ENCODE peak calls at places on chromosomes 12 and 14, in nine cellular contexts. Z is upper lobe of left lung; N is CD4-positive, alpha-beta T cell; R is heart right ventricle; C is thoracic aorta; I is cardiac muscle cell; Q is tibial artery; G is CD8-positive, alpha-beta T cell; X is transverse colon. D is an unnamed sample.

GRCh38 chr12:62629971-62630739 is 163.5 kb downstream of the MON2 start:
- DNase-seq in Z (no peak), N (no peak), R (no peak), C (no peak), I (no peak), Q (no peak), G (no peak), X (no peak), D (no peak)

GRCh38 chr14:102980409-102980810 is 57.9 kb downstream of the AMN start:
- DNase-seq in Z (no peak), N (no peak), R (no peak), C (no peak), I (peak; percentile 76), Q (no peak), G (no peak), X (no peak), D (no peak)

GRCh38 chr14:56412453-56413434 is 166.9 kb upstream of the TMEM260 start:
- DNase-seq in Z (no peak), N (no peak), R (no peak), C (no peak), I (no peak), Q (no peak), G (no peak), X (no peak), D (no peak)

GRCh38 chr14:23727566-23728335 is 91.6 kb downstream of the DHRS2 start:
- DNase-seq in Z (no peak), N (no peak), R (no peak), C (no peak), I (peak; percentile 37), Q (no peak), G (no peak), X (no peak), D (no peak)

GRCh38 chr14:59849371-59850130 is 21.0 kb downstream of the RTN1 start:
- DNase-seq in Z (no peak), N (no peak), R (peak; percentile 16), C (no peak), I (no peak), Q (no peak), G (no peak), X (no peak), D (no peak)

GRCh38 chr12:52826611-52827498 is 7.3 kb downstream of the KRT79 start:
- DNase-seq in Z (no peak), N (no peak), R (no peak), C (no peak), I (no peak), Q (no peak), G (no peak), X (no peak), D (no peak)

GRCh38 chr12:51085757-51086156 is 2.4 kb upstream of the CSRNP2 start:
- DNase-seq in Z (no peak), N (no peak), R (no peak), C (no peak), I (no peak), Q (no peak), G (no peak), X (no peak), D (no peak)

GRCh38 chr12:107393043-107393725 is 292.4 kb upstream of the PWP1 start:
- DNase-seq in Z (no peak), N (no peak), R (no peak), C (no peak), I (no peak), Q (no peak), G (peak; percentile 39), X (no peak), D (no peak)

GRCh38 chr14:104343690-104344640 is 205.6 kb downstream of the KIF26A start:
- DNase-seq in Z (peak; percentile 47), N (no peak), R (no peak), C (no peak), I (no peak), Q (peak; percentile 53), G (no peak), X (no peak), D (no peak)

GRCh38 chr12:52497975-52498374 is 4.9 kb upstream of the KRT6A start:
- DNase-seq in Z (no peak), N (no peak), R (no peak), C (no peak), I (no peak), Q (no peak), G (no peak), X (no peak), D (no peak)

GRCh38 chr12:26058818-26059217 is 66.0 kb downstream of the BHLHE41 start:
- DNase-seq in Z (no peak), N (no peak), R (no peak), C (no peak), I (no peak), Q (no peak), G (no peak), X (no peak), D (no peak)

GRCh38 chr12:14340371-14340770 is 25.1 kb upstream of the ATF7IP start:
- DNase-seq in Z (no peak), N (no peak), R (no peak), C (no peak), I (no peak), Q (no peak), G (no peak), X (no peak), D (no peak)
- H3K9me3 ChIP-seq in Z (peaks cover 14% of the 10 kb centered on the region), N (peaks cover 22% of the 10 kb centered on the region), R (peaks cover 46% of the 10 kb centered on the region), C (peaks cover 12% of the 10 kb centered on the region), I (no peaks in the 10 kb centered on the region), Q (peaks cover 2% of the 10 kb centered on the region), G (peaks cover 9% of the 10 kb centered on the region), X (peaks cover 9% of the 10 kb centered on the region), D (no peaks in the 10 kb centered on the region)

GRCh38 chr12:114407034-114407420 is 1.1 kb upstream of the TBX5 start:
- DNase-seq in Z (no peak), N (no peak), R (no peak), C (no peak), I (no peak), Q (no peak), G (no peak), X (no peak), D (no peak)

GRCh38 chr12:114406326-114407033 is 536 bp upstream of the TBX5 start:
- DNase-seq in Z (peak; percentile 59), N (no peak), R (no peak), C (no peak), I (peak; percentile 63), Q (no peak), G (no peak), X (no peak), D (no peak)

GRCh38 chr12:114405199-114405448 is 820 bp downstream of the TBX5 start:
- DNase-seq in Z (no peak), N (no peak), R (no peak), C (no peak), I (peak; percentile 49), Q (no peak), G (no peak), X (no peak), D (no peak)

GRCh38 chr12:114404451-114405198 is 1.3 kb downstream of the TBX5 start:
- DNase-seq in Z (peak; percentile 35), N (no peak), R (no peak), C (no peak), I (peak; percentile 40), Q (no peak), G (no peak), X (no peak), D (no peak)

GRCh38 chr12:114405449-114406271 is at the start of gene TBX5:
- DNase-seq in Z (peak; percentile 83), N (no peak), R (no peak), C (no peak), I (peak; percentile 75), Q (no peak), G (no peak), X (no peak), D (no peak)
- TF ChIP-seq CTCF in Z (no peak), N (no peak), R (no peak), C (no peak), I (no peak), Q (no peak), G (no peak), X (no peak), D (no peak)

DNA sequence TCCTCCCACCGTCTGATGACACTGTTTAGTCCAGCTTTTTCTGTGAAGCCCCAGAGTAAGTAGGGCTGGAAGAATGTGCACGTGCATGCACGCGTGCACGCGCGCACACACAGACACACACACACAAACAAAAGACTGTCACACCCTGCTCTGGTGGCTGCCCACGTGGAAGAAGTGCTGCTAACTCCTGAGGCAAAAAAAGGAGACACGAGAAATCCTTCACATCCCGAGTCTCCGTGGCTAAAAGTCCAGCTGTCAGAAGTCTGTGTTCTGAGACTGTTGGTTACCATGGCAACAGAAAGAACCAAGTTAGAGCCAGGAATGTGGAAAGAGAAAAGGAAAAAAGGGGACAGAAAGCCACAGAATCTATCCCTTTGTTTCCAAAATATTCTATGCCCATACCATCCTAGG is 1.5 kb upstream of the C12orf71 start:
- DNase-seq in Z (peak; percentile 53), N (no peak), R (no peak), C (no peak), I (peak; percentile 77), Q (no peak), G (no peak), X (no peak), D (no peak)
- H3K27ac ChIP-seq in Z (no peak overlapping the region), N (no peak overlapping the region), R (no peak overlapping the region), C (no peak overlapping the region), I (no peak overlapping the region), Q (no peak overlapping the region), G (no peak overlapping the region), X (no peak overlapping the region), D (no peak overlapping the region)

GRCh38 chr12:133081408-133081806 is 684 bp downstream of the ZNF140 start:
- DNase-seq in Z (no peak), N (no peak), R (no peak), C (no peak), I (no peak), Q (no peak), G (no peak), X (peak; percentile 9), D (no peak)
- H3K9me3 ChIP-seq in Z (peaks cover 71% of the 10 kb centered on the region), N (peaks cover 83% of the 10 kb centered on the region), R (peaks cover 84% of the 10 kb centered on the region), C (peaks cover 79% of the 10 kb centered on the region), I (no peaks in the 10 kb centered on the region), Q (no peaks in the 10 kb centered on the region), G (peaks cover 50% of the 10 kb centered on the region), X (peaks cover 71% of the 10 kb centered on the region), D (peaks cover 49% of the 10 kb centered on the region)

GRCh38 chr12:112524676-112525425 is 106.1 kb downstream of the PTPN11 start:
- DNase-seq in Z (no peak), N (no peak), R (no peak), C (no peak), I (peak; percentile 48), Q (no peak), G (no peak), X (no peak), D (no peak)
- TF ChIP-seq CTCF in Z (no peak), N (no peak), R (no peak), C (no peak), I (peak; percentile 17), Q (no peak), G (no peak), X (no peak), D (no peak)

D was measured in gastrocnemius medialis.